ENCODE peak calls at places on chromosomes 13 and 19, in eight cellular contexts. W is astrocyte of the spinal cord, D is heart left ventricle, R is foreskin fibroblast, G is HFF-Myc, J is fibroblast of the aortic adventitia, A is AG09309, U is fibroblast of mammary gland. K is an unnamed sample.

GRCh38 chr13:77047649-77048343 is 20.8 kb upstream of the FBXL3 start:
- DNase-seq in W (no peak), D (no peak), R (no peak), G (no peak), J (no peak), A (no peak), U (no peak), K (no peak)

GRCh38 chr19:14305706-14306105 is 75.5 kb upstream of the ADGRE5 start:
- DNase-seq in W (no peak), D (no peak), R (no peak), G (no peak), J (no peak), A (no peak), U (no peak), K (no peak)

GRCh38 chr19:2291185-2291751 is 9.3 kb upstream of the PEAK3 start:
- DNase-seq in W (no peak), D (no peak), R (no peak), G (no peak), J (no peak), A (no peak), U (no peak), K (no peak)

GRCh38 chr13:101785858-101786257 is 333.4 kb downstream of the ITGBL1 start:
- DNase-seq in W (peak; percentile 41), D (peak; percentile 42), R (peak; percentile 16), G (no peak), J (no peak), A (no peak), U (peak; percentile 28), K (peak; percentile 20)

GRCh38 chr19:3712663-3713531 is 4.7 kb downstream of the TJP3 start:
- DNase-seq in W (no peak), D (no peak), R (no peak), G (no peak), J (peak; percentile 24), A (no peak), U (no peak), K (no peak)

GRCh38 chr13:80712026-80712425 is 371.1 kb upstream of the SPRY2 start:
- DNase-seq in W (no peak), D (no peak), R (peak; percentile 5), G (no peak), J (no peak), A (no peak), U (peak; percentile 61), K (no peak)

GRCh38 chr19:13154911-13155471 is 4.8 kb downstream of the IER2 start:
- DNase-seq in W (peak; percentile 59), D (no peak), R (no peak), G (no peak), J (peak; percentile 72), A (no peak), U (peak; percentile 58), K (no peak)

GRCh38 chr13:42116225-42116624 is 67.8 kb downstream of the DGKH start:
- DNase-seq in W (no peak), D (no peak), R (no peak), G (no peak), J (no peak), A (no peak), U (peak; percentile 21), K (no peak)

GRCh38 chr13:98129059-98129741 is 13.7 kb upstream of the FARP1 start:
- DNase-seq in W (peak; percentile 12), D (no peak), R (peak; percentile 34), G (no peak), J (no peak), A (no peak), U (peak; percentile 84), K (no peak)

GRCh38 chr19:45323671-45324081 is 1.0 kb upstream of the CKM start:
- DNase-seq in W (no peak), D (peak; percentile 92), R (no peak), G (no peak), J (no peak), A (no peak), U (no peak), K (no peak)

GRCh38 chr19:48480476-48481190 is 11.5 kb downstream of the CYTH2 start:
- DNase-seq in W (peak; percentile 53), D (no peak), R (peak; percentile 28), G (no peak), J (no peak), A (no peak), U (peak; percentile 16), K (no peak)

GRCh38 chr19:39417463-39418181 is 5.2 kb downstream of the PLEKHG2 start:
- DNase-seq in W (no peak), D (no peak), R (no peak), G (no peak), J (no peak), A (no peak), U (no peak), K (no peak)

GRCh38 chr19:5186293-5187050 is 154.1 kb downstream of the PTPRS start:
- DNase-seq in W (peak; percentile 52), D (no peak), R (peak; percentile 75), G (peak; percentile 46), J (peak; percentile 96), A (peak; percentile 73), U (peak; percentile 88), K (peak; percentile 18)

GRCh38 chr19:46753420-46754155 is 7.3 kb upstream of the STRN4 start:
- DNase-seq in W (no peak), D (no peak), R (no peak), G (no peak), J (no peak), A (no peak), U (peak; percentile 39), K (no peak)

GRCh38 chr13:72180253-72180952 is 313.4 kb upstream of the DACH1 start:
- DNase-seq in W (peak; percentile 71), D (no peak), R (no peak), G (no peak), J (no peak), A (no peak), U (no peak), K (peak; percentile 89)

GRCh38 chr13:94195715-94196114 is 283.8 kb downstream of the DCT start:
- DNase-seq in W (peak; percentile 93), D (no peak), R (peak; percentile 89), G (peak; percentile 27), J (peak; percentile 81), A (peak; percentile 59), U (peak; percentile 97), K (peak; percentile 93)

GRCh38 chr19:46372901-46373572 is 26.1 kb downstream of the PPP5C start:
- DNase-seq in W (peak; percentile 29), D (no peak), R (peak; percentile 35), G (no peak), J (peak; percentile 41), A (no peak), U (peak; percentile 62), K (no peak)

GRCh38 chr19:23916991-23917390 is 2.3 kb downstream of the ZNF726 start:
- DNase-seq in W (no peak), D (no peak), R (peak; percentile 10), G (no peak), J (peak; percentile 0), A (no peak), U (peak; percentile 47), K (no peak)

GRCh38 chr19:17779281-17779930 is 15.5 kb upstream of the B3GNT3 start:
- DNase-seq in W (no peak), D (peak; percentile 58), R (no peak), G (no peak), J (peak; percentile 28), A (no peak), U (peak; percentile 46), K (no peak)

GRCh38 chr19:40582467-40582866 is 5.8 kb downstream of the SHKBP1 start:
- DNase-seq in W (no peak), D (no peak), R (no peak), G (no peak), J (no peak), A (no peak), U (no peak), K (no peak)

GRCh38 chr13:66689628-66690027 is 540.5 kb downstream of the PCDH9 start:
- DNase-seq in W (peak; percentile 54), D (no peak), R (no peak), G (no peak), J (peak; percentile 37), A (no peak), U (peak; percentile 37), K (no peak)

GRCh38 chr13:20057963-20058362 is 99.4 kb downstream of the ZMYM2 start:
- DNase-seq in W (no peak), D (no peak), R (no peak), G (no peak), J (peak; percentile 8), A (no peak), U (no peak), K (no peak)
- TF ChIP-seq CTCF in W (peak; percentile 2), D (peak; percentile 10), R (no peak), G (no peak), J (peak; percentile 31), A (peak; percentile 12), U (peak; percentile 18), K (no peak)

DNA sequence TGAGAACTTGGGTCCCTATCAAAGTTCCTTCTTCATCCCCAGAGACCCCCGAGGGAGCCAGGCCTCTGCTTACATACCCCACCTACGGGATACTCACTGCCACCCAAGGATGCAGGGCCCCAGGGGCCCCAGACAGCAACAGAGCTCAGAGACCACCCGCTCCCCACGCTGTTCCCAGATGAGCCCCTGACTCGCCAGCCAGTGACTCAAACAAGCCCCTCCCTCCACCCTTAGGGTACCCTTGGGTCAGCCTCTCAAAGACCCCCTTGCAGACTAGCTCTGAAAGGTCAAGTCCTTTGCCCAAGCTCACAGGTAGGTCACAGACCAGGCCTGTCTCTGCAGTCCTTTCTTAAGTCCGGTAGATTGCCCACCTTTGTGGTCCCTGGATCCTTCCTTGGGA is 45.7 kb downstream of the CD320 start:
- DNase-seq in W (no peak), D (no peak), R (no peak), G (no peak), J (no peak), A (no peak), U (no peak), K (no peak)
- H3K4me3 ChIP-seq in W (no peak overlapping the region), D (no peak overlapping the region), R (no peak overlapping the region), G (no peak overlapping the region), J (no peak overlapping the region), A (no peak overlapping the region), U (no peak overlapping the region), K (no peak overlapping the region)

DNA sequence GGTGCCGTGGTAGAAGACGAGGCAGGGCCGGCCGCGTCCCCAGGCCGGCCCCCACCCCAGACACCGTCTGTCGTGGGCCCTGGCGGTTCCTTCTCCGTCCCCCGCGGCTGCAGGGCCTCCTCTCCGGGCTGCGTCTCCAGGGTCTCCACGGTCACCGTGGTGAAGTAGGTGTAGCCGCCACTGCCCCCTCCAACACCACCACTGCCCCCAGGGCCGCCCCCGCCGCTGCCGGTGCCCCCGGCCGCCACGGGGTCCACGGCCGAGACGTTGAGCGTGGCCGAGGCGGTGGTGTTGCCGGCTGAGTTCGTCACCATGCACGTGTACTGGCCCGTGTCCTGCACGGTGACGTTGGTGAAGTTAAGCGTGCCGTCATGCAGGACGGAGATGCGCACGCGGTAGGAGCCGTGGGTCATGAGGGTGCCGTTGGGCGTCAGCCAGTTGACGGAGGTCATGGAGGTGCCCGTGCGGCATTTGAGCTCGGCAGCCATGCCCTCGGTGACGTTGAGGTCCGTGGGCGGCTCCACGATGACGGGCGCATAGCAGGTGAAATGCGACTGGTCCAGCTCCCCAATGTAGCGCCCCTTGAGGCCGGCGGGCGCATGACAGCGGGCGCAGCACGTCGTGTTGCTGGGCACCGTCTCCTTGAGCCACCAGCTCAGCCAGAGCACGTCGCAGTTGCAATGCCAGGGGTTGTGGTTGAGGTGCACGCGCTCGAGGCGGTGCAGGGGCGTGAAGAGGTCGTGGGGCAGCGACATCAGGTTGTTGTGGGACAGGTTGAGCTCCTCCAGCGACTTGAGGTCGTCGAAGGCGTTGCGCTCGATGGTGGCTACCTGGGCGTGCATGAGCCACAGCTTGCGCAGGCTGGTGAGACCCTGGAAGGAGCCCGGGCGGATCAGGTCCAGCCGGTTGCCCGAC is 4.6 kb upstream of the ASPDH start:
- DNase-seq in W (no peak), D (no peak), R (no peak), G (no peak), J (no peak), A (no peak), U (no peak), K (no peak)
- TF ChIP-seq CTCF in W (no peak), D (no peak), R (no peak), G (peak; percentile 8), J (no peak), A (no peak), U (no peak), K (no peak)

GRCh38 chr19:35559281-35559659 is 4.2 kb downstream of the ATP4A start:
- DNase-seq in W (no peak), D (no peak), R (no peak), G (no peak), J (no peak), A (no peak), U (no peak), K (no peak)
- H3K4me3 ChIP-seq in W (no peak overlapping the region), D (no peak overlapping the region), R (no peak overlapping the region), G (no peak overlapping the region), J (no peak overlapping the region), A (no peak overlapping the region), U (no peak overlapping the region), K (no peak overlapping the region)

K was measured in astrocyte of the cerebellum.